ENCODE peak calls at places on chromosomes 5 and 9, in four cellular contexts. B is CD8-positive, alpha-beta T cell; O is neural crest cell; Y is mucosa of descending colon. R is an unnamed sample.

GRCh38 chr5:132180134-132180745 is 47.4 kb downstream of the P4HA2 start:
- DNase-seq in O (no peak), Y (peak; percentile 27), B (no peak), R (peak; percentile 37)

GRCh38 chr9:129316281-129317030 is 138.4 kb upstream of the IER5L start:
- DNase-seq in O (no peak), B (no peak), Y (no peak), R (no peak)

GRCh38 chr5:1722877-1723276 is 76.8 kb downstream of the MRPL36 start:
- DNase-seq in O (no peak), B (no peak), Y (no peak), R (no peak)

GRCh38 chr5:187617-188451 is 3.5 kb upstream of the LRRC14B start:
- DNase-seq in B (no peak), O (no peak), Y (no peak), R (no peak)

GRCh38 chr9:109031241-109031640 is 17.9 kb upstream of the CTNNAL1 start:
- DNase-seq in B (no peak), Y (no peak), O (no peak), R (no peak)

GRCh38 chr9:811101-811531 is 30.4 kb upstream of the DMRT1 start:
- DNase-seq in B (no peak), O (no peak), Y (peak; percentile 23), R (no peak)

GRCh38 chr5:166505546-166505945 is 1785.9 kb upstream of the WWC1 start:
- DNase-seq in Y (no peak), B (no peak), O (no peak), R (peak; percentile 22)

GRCh38 chr5:157468293-157468965 is 8.4 kb downstream of the NIPAL4 start:
- DNase-seq in Y (no peak), B (no peak), O (no peak), R (no peak)

GRCh38 chr5:80744149-80744548 is 89.4 kb upstream of the DHFR start:
- DNase-seq in B (no peak), O (no peak), Y (no peak), R (no peak)

R was measured in astrocyte of the cerebellum.